ENCODE peak calls at places on chromosomes 12 and 14, in nine cellular contexts. V is left ventricle myocardium inferior, R is pancreas, X is right lobe of liver, C is tibial nerve, N is ovary, F is cardiac muscle cell, J is psoas muscle, Q is neural progenitor cell. W is an unnamed sample. For H3K9me3, the result is how much of the 10 kb centered on the place peaks cover.

GRCh38 chr12:105369014-105369413 is 38.5 kb downstream of the C12orf75 start:
- DNase-seq in C (no peak), Q (no peak), F (peak), N (no peak), V (no peak), R (no peak), J (no peak), X (no peak), W (no peak)

GRCh38 chr14:105102893-105103292 is 37.7 kb upstream of the GPR132 start:
- DNase-seq in R (no peak), N (no peak), X (no peak), Q (no peak), C (no peak), F (no peak), V (no peak), J (no peak), W (peak)

GRCh38 chr12:108939594-108939993 is 59.7 kb downstream of the DAO start:
- DNase-seq in C (no peak), V (no peak), Q (peak), F (peak), J (no peak), R (no peak), N (no peak), X (no peak), W (no peak)

GRCh38 chr14:63275611-63276010 is 43.1 kb downstream of the GPHB5 start:
- DNase-seq in Q (no peak), C (no peak), X (no peak), J (no peak), F (no peak), V (no peak), N (no peak), R (no peak), W (no peak)

GRCh38 chr12:112126000-112126431 is 656 bp downstream of the TRAFD1 start:
- DNase-seq in J (no peak), V (no peak), Q (peak), X (no peak), N (no peak), C (no peak), F (no peak), R (no peak), W (no peak)

GRCh38 chr14:73732006-73732405 is 17.8 kb upstream of the PNMA1 start:
- DNase-seq in R (no peak), V (no peak), J (no peak), F (no peak), N (peak), X (peak), C (no peak), Q (no peak), W (no peak)

GRCh38 chr12:51406299-51406698 is 15.1 kb upstream of the GALNT6 start:
- DNase-seq in C (no peak), Q (no peak), X (no peak), R (no peak), N (no peak), J (no peak), V (no peak), F (no peak), W (no peak)

GRCh38 chr14:32102152-32102787 is 25.2 kb downstream of the ARHGAP5 start:
- DNase-seq in C (no peak), V (no peak), Q (no peak), F (no peak), R (no peak), N (no peak), X (no peak), J (no peak), W (no peak)

GRCh38 chr12:6915023-6915788 is 826 bp downstream of the ENO2 start:
- DNase-seq in C (peak), N (no peak), Q (peak), F (no peak), V (peak), J (no peak), R (peak), X (no peak), W (peak)

GRCh38 chr12:26239508-26240328 is 44.3 kb downstream of the SSPN start:
- DNase-seq in R (no peak), C (peak), N (peak), X (no peak), V (peak), F (peak), Q (no peak), J (peak), W (peak)

DNA sequence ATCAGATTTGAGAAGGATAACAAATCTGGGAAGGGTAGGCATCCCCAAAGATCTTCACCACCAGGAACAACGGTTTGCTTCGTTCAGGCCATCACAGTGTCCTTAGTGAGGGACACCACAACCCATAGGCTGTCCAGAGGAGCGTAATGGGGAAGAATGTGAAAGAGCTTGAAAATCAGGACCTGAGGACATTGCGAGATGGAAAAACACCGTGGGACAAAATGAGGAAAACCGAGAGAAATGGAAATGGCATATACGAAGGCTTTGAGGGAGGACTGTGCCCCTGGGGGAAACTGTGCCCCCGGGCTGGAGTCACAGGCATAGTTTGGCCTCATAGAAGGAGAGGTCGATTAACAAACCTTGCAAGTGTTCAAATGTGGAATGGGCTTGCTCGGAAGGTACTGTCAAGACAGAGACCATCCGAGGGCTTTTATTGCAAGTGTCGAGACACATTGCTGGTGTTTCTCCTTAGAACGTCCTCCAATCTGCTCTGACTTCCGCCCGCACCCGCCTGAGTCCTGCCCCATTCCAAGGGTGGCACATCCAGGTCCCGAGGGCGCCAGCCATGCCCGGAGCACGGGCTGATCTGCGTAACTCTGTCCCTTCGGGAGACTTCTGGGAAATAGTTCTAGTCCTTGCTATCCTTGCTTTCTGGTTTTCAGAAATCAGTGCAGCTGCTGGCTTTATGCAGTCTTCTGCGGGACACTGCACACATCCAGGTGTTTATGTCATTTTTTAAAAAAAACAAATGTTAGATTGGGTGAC is 885 bp upstream of the PALS1 start:
- DNase-seq in V (peak), C (peak), F (peak), J (peak), R (peak), N (peak), X (peak), Q (peak), W (peak)
- H3K27ac ChIP-seq in V (peak), C (no peak), F (peak), J (peak), R (peak), N (no peak), X (peak), Q (no peak), W (peak)

GRCh38 chr12:34393086-34393820 is 371.0 kb downstream of the ALG10 start:
- DNase-seq in F (no peak), R (peak), C (no peak), N (peak), V (peak), X (peak), Q (no peak), J (peak), W (peak)
- H3K9me3 ChIP-seq in F (under half), R (under half), C (under half), N (under half), V (half or more), X (under half), Q (under half), J (under half), W (under half)

GRCh38 chr12:27710592-27711311 is at the start of gene MRPS35:
- DNase-seq in R (peak), X (peak), N (peak), C (peak), F (peak), J (peak), Q (peak), V (peak), W (peak)

GRCh38 chr12:27711312-27711682 is 665 bp downstream of the MRPS35 start:
- DNase-seq in C (no peak), X (no peak), F (no peak), N (no peak), R (no peak), Q (no peak), V (no peak), J (no peak), W (no peak)

GRCh38 chr12:27709212-27709931 is 1.3 kb upstream of the MRPS35 start:
- DNase-seq in F (no peak), C (no peak), N (no peak), J (no peak), X (no peak), Q (no peak), R (no peak), V (no peak), W (no peak)

GRCh38 chr12:27711957-27712356 is 1.3 kb downstream of the MRPS35 start:
- DNase-seq in F (no peak), X (no peak), V (no peak), R (no peak), C (no peak), J (no peak), N (no peak), Q (no peak), W (no peak)

DNA sequence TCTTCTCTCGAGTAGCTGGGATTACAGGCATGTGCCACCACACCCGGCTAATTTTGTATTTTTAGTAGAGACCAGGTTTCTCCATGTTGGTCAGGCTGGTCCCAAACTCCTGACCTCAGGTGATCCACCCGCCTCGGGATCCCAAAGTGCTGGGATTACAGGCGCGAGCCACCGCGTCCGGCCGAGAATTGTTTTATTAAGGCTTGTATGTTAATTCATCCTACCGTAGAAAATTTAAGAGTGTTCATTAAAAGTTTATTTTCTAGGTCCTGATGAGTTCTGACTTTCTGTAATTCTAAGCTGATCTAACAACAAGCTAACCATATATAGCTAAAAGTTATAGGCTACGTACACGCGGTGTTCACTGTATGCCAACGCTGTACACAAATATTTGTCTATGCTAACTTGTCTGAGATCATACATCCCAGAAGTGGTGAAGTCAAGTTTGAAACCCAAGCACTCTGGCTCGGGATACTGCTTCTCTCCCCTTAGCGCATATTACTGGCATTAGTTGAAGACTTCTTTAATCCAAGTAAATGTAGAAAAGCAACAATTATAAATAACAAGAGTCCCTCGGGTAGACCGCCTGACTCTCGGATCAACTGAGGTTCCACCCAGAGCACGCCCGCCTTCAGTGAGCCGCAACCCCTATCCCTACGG is 570 bp upstream of the MRPS35 start:
- DNase-seq in C (peak), J (no peak), N (peak), Q (no peak), F (peak), V (no peak), R (peak), X (peak), W (no peak)
- H3K27ac ChIP-seq in C (peak), J (peak), N (no peak), Q (no peak), F (peak), V (peak), R (peak), X (peak), W (peak)

GRCh38 chr14:106691601-106692291 is 1165.4 kb downstream of the TMEM121 start:
- DNase-seq in C (no peak), R (peak), X (peak), N (peak), V (peak), J (peak), F (no peak), Q (no peak), W (no peak)

GRCh38 chr14:106690333-106690891 is 1164.0 kb downstream of the TMEM121 start:
- DNase-seq in J (no peak), N (no peak), R (no peak), Q (no peak), V (no peak), F (no peak), C (no peak), X (no peak), W (no peak)

DNA sequence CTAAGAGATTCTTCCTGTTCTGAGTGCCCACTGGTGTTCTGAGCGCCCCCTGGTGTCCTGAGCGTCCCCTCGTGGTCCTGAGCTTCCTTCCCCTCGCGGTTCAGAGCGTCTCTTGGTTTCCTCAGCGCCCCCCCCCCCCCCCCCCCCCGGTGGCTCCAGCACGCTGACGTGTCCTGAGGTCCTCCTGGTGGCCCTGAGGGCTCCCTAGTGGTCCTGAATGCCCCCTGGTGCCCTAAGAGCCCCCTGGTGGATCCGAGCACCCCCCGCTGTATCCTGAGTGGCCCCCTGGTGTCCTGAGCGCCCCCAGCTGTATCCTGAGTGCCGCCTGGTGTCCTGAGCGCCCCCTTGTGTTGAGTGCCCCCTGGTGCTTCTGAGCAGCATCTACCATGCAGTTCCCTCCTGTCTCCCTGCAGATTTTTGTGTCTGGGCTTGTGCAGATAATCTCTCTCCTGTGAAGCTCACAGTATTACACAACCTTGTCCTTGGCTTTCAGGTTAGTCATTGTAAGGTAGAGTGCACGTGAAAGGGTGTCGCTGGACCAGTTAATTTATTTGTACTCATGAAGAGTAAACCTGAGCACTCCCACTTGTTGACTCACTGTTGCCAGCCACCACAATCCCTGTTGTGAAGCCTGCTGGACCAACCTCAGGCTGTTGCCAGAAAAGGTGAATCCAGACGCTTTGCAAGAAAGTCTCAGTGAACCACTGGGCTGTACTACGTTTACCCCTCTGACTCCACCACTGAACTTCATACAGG is 1168.4 kb downstream of the TMEM121 start:
- DNase-seq in Q (no peak), F (no peak), N (no peak), J (peak), C (peak), R (no peak), X (no peak), V (peak), W (no peak)
- H3K9me3 ChIP-seq in Q (under half), F (under half), N (under half), J (under half), C (under half), R (under half), X (under half), V (under half), W (under half)

DNA sequence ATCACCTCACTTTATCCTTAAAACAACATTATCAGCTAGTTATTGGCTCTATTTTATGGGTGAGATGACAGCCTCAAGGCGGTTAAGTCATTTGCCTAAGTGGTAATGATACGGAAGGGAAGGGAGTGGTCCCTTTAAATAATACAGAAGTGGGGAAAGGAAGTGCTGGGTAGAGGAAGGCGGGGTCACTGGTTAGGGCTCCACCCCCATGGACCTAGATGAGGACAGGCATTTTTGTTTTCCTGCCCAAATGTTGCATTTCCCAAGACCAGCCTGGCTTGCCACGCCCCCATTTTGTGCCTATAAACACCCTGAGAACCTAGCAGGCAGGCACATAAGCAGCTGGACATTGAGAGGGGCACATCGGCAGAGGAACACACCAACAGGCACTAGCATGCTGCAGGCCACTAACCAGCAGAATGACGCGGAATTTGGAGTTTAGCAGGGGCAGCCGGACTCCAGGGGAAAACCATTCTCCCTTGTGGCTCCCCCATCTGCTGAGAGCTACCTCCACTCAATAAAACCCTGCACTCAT is 100.9 kb downstream of the EPS8 start:
- DNase-seq in F (peak), C (peak), Q (no peak), N (peak), R (no peak), J (peak), V (peak), X (no peak), W (peak)
- H3K27ac ChIP-seq in F (no peak), C (peak), Q (no peak), N (no peak), R (no peak), J (no peak), V (peak), X (peak), W (peak)

GRCh38 chr12:133135747-133136146 is 5.3 kb downstream of the ZNF10 start:
- DNase-seq in N (no peak), Q (no peak), R (no peak), V (no peak), X (no peak), F (no peak), C (no peak), J (no peak), W (no peak)
- H3K9me3 ChIP-seq in N (under half), Q (under half), R (under half), V (half or more), X (under half), F (under half), C (under half), J (half or more), W (half or more)

GRCh38 chr12:43978546-43978945 is 142.7 kb downstream of the TMEM117 start:
- DNase-seq in F (no peak), V (no peak), N (no peak), Q (no peak), C (no peak), X (no peak), R (no peak), J (no peak), W (no peak)
- H3K27ac ChIP-seq in F (no peak), V (no peak), N (no peak), Q (no peak), C (no peak), X (no peak), R (no peak), J (no peak), W (no peak)